ENCODE peak calls at places on chromosomes 1 and 21, in four cellular contexts. M is RWPE2, L is NCI-H226, U is mesendoderm. Y is an unnamed sample.

GRCh38 chr1:245180496-245180895 is 25.7 kb downstream of the KIF26B start:
- DNase-seq in U (no peak), M (no peak), L (no peak), Y (no peak)

GRCh38 chr1:203351037-203351625 is at the start of gene FMOD:
- DNase-seq in L (no peak), M (no peak), U (peak; percentile 80), Y (no peak)

GRCh38 chr1:228031276-228031995 is 24.6 kb downstream of the WNT3A start:
- DNase-seq in M (no peak), L (no peak), U (no peak), Y (no peak)

GRCh38 chr1:234709473-234710279 is 99.7 kb upstream of the IRF2BP2 start:
- DNase-seq in M (no peak), U (no peak), L (no peak), Y (no peak)

GRCh38 chr1:21647431-21648373 is 21.5 kb downstream of the RAP1GAP start:
- DNase-seq in M (no peak), U (peak; percentile 93), L (peak; percentile 84), Y (peak; percentile 10)

GRCh38 chr1:41319803-41320711 is 41.2 kb upstream of the FOXO6 start:
- DNase-seq in L (no peak), U (peak; percentile 8), M (no peak), Y (no peak)

GRCh38 chr1:28640766-28641165 is 2.1 kb downstream of the TAF12 start:
- DNase-seq in L (peak; percentile 39), M (no peak), U (peak; percentile 59), Y (no peak)

GRCh38 chr1:197675475-197676324 is 99.6 kb downstream of the DENND1B start:
- DNase-seq in U (no peak), L (no peak), M (no peak), Y (no peak)

GRCh38 chr1:19644422-19644760 is 280 bp downstream of the NBL1 start:
- DNase-seq in M (no peak), U (no peak), L (no peak), Y (no peak)

GRCh38 chr1:80056179-80056578 is 1049.6 kb upstream of the ADGRL4 start:
- DNase-seq in L (no peak), U (no peak), M (no peak), Y (no peak)

GRCh38 chr1:7478797-7479499 is 292.1 kb upstream of the VAMP3 start:
- DNase-seq in L (no peak), M (no peak), U (no peak), Y (no peak)

GRCh38 chr1:245383396-245384330 is 228.9 kb downstream of the KIF26B start:
- DNase-seq in U (no peak), M (no peak), L (no peak), Y (no peak)

GRCh38 chr1:33903210-33903589 is 39.3 kb downstream of the HMGB4 start:
- DNase-seq in L (no peak), U (peak; percentile 70), M (no peak), Y (no peak)

GRCh38 chr1:179230251-179230650 is 774 bp upstream of the ABL2 start:
- DNase-seq in U (no peak), L (peak; percentile 54), M (no peak), Y (no peak)

GRCh38 chr21:33198346-33199135 is 31.2 kb upstream of the IFNAR2 start:
- DNase-seq in U (no peak), M (no peak), L (no peak), Y (no peak)

GRCh38 chr1:20484526-20485462 is 1.2 kb downstream of the CAMK2N1 start:
- DNase-seq in U (peak; percentile 68), M (no peak), L (no peak), Y (no peak)

GRCh38 chr1:21232044-21232443 is 55.3 kb upstream of the EIF4G3 start:
- DNase-seq in M (no peak), U (peak; percentile 67), L (no peak), Y (no peak)

GRCh38 chr1:225480825-225481434 is 53.1 kb upstream of the LBR start:
- DNase-seq in U (peak; percentile 73), M (no peak), L (no peak), Y (no peak)

GRCh38 chr1:209774592-209774991 is 9.8 kb downstream of the C1orf74 start:
- DNase-seq in L (no peak), M (no peak), U (no peak), Y (no peak)

GRCh38 chr1:39917825-39918224 is 16.1 kb upstream of the MYCL start:
- DNase-seq in M (no peak), U (peak; percentile 40), L (peak; percentile 22), Y (no peak)

GRCh38 chr1:55005351-55006140 is 6.8 kb downstream of the BSND start:
- DNase-seq in L (no peak), M (no peak), U (no peak), Y (no peak)

GRCh38 chr1:63690966-63691365 is 82.9 kb upstream of the ROR1 start:
- DNase-seq in M (no peak), U (no peak), L (no peak), Y (no peak)

GRCh38 chr1:153485880-153486279 is 25.4 kb upstream of the S100A7 start:
- DNase-seq in L (no peak), M (no peak), U (peak; percentile 42), Y (no peak)

GRCh38 chr1:245956225-245956624 is 550.9 kb downstream of the SMYD3 start:
- DNase-seq in M (no peak), L (no peak), U (no peak), Y (no peak)

GRCh38 chr1:172900359-172900997 is 150.3 kb downstream of the TNFSF18 start:
- DNase-seq in L (no peak), U (no peak), M (no peak), Y (no peak)

GRCh38 chr1:8422439-8423133 is 104.7 kb downstream of the SLC45A1 start:
- DNase-seq in U (no peak), L (no peak), M (no peak), Y (no peak)

GRCh38 chr21:45167796-45168222 is 93.4 kb downstream of the ADARB1 start:
- DNase-seq in U (no peak), L (no peak), M (no peak), Y (no peak)

GRCh38 chr1:177274687-177275211 is 104.0 kb downstream of the BRINP2 start:
- DNase-seq in U (no peak), M (no peak), L (peak; percentile 37), Y (no peak)

GRCh38 chr1:9004731-9005708 is 21.2 kb downstream of the SLC2A7 start:
- DNase-seq in L (peak; percentile 69), M (no peak), U (peak; percentile 86), Y (no peak)

GRCh38 chr1:184610872-184611614 is 143.6 kb downstream of the EDEM3 start:
- DNase-seq in M (no peak), L (no peak), U (no peak), Y (no peak)